ENCODE peak calls at places on chromosomes 12 and 14, in eight cellular contexts. V is sigmoid colon, Y is A549, J is vagina, P is tibial nerve, S is HCT116, T is thyroid gland, M is stomach. Q is an unnamed sample.

GRCh38 chr12:78885466-78885865 is 20.9 kb downstream of the SYT1 start:
- DNase-seq in J (no peak), V (no peak), T (no peak), P (no peak), S (no peak), M (no peak), Y (no peak), Q (no peak)

GRCh38 chr12:102227954-102228353 is 30.3 kb upstream of the PMCH start:
- DNase-seq in P (no peak), M (no peak), J (no peak), T (no peak), V (no peak), Y (no peak), S (no peak), Q (no peak)

GRCh38 chr14:89922549-89922907 is 32.0 kb downstream of the EFCAB11 start:
- DNase-seq in M (no peak), J (no peak), V (no peak), Y (no peak), T (no peak), P (no peak), S (no peak), Q (no peak)

GRCh38 chr14:28703482-28703881 is 63.1 kb upstream of the FOXG1 start:
- DNase-seq in V (no peak), P (no peak), Y (no peak), J (no peak), T (no peak), S (no peak), M (no peak), Q (no peak)

GRCh38 chr12:6332459-6332858 is 9.4 kb downstream of the TNFRSF1A start:
- DNase-seq in S (no peak), P (no peak), M (no peak), V (no peak), T (no peak), Y (peak; percentile 93), J (no peak), Q (no peak)

GRCh38 chr14:68924392-68925158 is 54.5 kb downstream of the ACTN1 start:
- DNase-seq in Y (no peak), J (no peak), P (no peak), M (no peak), S (no peak), T (no peak), V (peak; percentile 90), Q (no peak)

GRCh38 chr12:52323001-52323400 is 1.8 kb upstream of the KRT83 start:
- DNase-seq in J (no peak), S (no peak), T (no peak), P (no peak), Y (no peak), M (no peak), V (no peak), Q (peak; percentile 44)

GRCh38 chr12:12468575-12468974 is 94.1 kb downstream of the DUSP16 start:
- DNase-seq in M (no peak), T (no peak), V (no peak), Y (no peak), S (no peak), P (no peak), J (no peak), Q (no peak)

GRCh38 chr14:66066991-66067788 is 419.0 kb upstream of the CCDC196 start:
- DNase-seq in V (no peak), T (no peak), Y (no peak), P (no peak), S (no peak), M (no peak), J (no peak), Q (no peak)

GRCh38 chr12:71014180-71014785 is 93.7 kb upstream of the PTPRR start:
- DNase-seq in P (no peak), V (no peak), S (peak; percentile 51), J (no peak), Y (peak; percentile 46), M (no peak), T (no peak), Q (no peak)

GRCh38 chr14:46580941-46581671 is 70.5 kb downstream of the RPL10L start:
- DNase-seq in J (no peak), Y (peak; percentile 67), S (peak; percentile 31), V (no peak), T (no peak), P (no peak), M (no peak), Q (no peak)

GRCh38 chr14:100679707-100680438 is 46.8 kb upstream of the DLK1 start:
- DNase-seq in V (peak; percentile 86), T (no peak), M (no peak), Y (no peak), J (peak; percentile 93), S (no peak), P (peak; percentile 33), Q (peak; percentile 84)

GRCh38 chr12:86261606-86262005 is 5.4 kb upstream of the MGAT4C start:
- DNase-seq in Y (no peak), S (no peak), M (no peak), J (no peak), P (no peak), T (no peak), V (no peak), Q (no peak)

GRCh38 chr12:2970744-2971143 is 11.5 kb downstream of the TEAD4 start:
- DNase-seq in Y (peak; percentile 50), T (no peak), V (no peak), S (no peak), J (no peak), P (no peak), M (no peak), Q (no peak)

GRCh38 chr12:40691913-40692616 is at the start of gene CNTN1:
- DNase-seq in M (no peak), P (peak; percentile 48), Y (peak; percentile 93), V (peak; percentile 83), S (peak; percentile 36), J (peak; percentile 90), T (no peak), Q (peak; percentile 69)

GRCh38 chr12:1820191-1820599 is at the start of gene LRTM2:
- DNase-seq in P (no peak), T (no peak), S (no peak), M (no peak), V (no peak), J (no peak), Y (no peak), Q (no peak)

GRCh38 chr12:94795520-94795919 is 145.2 kb upstream of the TMCC3 start:
- DNase-seq in T (peak; percentile 44), Y (peak; percentile 42), V (no peak), P (no peak), S (peak; percentile 63), J (no peak), M (no peak), Q (no peak)

GRCh38 chr12:51814311-51815088 is 34.0 kb downstream of the FIGNL2 start:
- DNase-seq in T (peak; percentile 69), M (peak; percentile 75), P (peak; percentile 59), Y (peak; percentile 82), V (peak; percentile 79), J (no peak), S (no peak), Q (peak; percentile 95)

GRCh38 chr14:65356327-65356836 is 56.1 kb upstream of the FUT8 start:
- DNase-seq in Y (peak; percentile 47), J (no peak), T (no peak), P (no peak), V (no peak), M (peak; percentile 72), S (peak; percentile 98), Q (no peak)

GRCh38 chr14:24117179-24117578 is 2.4 kb upstream of the NRL start:
- DNase-seq in Y (no peak), V (no peak), J (no peak), T (no peak), S (no peak), P (no peak), M (no peak), Q (peak; percentile 69)

GRCh38 chr14:51155331-51155730 is 60.4 kb upstream of the TRIM9 start:
- DNase-seq in M (no peak), V (no peak), T (no peak), P (no peak), S (no peak), Y (no peak), J (no peak), Q (no peak)

GRCh38 chr14:51160871-51161270 is 66.0 kb upstream of the TRIM9 start:
- DNase-seq in P (no peak), M (no peak), Y (no peak), S (no peak), T (no peak), J (no peak), V (no peak), Q (no peak)

DNA sequence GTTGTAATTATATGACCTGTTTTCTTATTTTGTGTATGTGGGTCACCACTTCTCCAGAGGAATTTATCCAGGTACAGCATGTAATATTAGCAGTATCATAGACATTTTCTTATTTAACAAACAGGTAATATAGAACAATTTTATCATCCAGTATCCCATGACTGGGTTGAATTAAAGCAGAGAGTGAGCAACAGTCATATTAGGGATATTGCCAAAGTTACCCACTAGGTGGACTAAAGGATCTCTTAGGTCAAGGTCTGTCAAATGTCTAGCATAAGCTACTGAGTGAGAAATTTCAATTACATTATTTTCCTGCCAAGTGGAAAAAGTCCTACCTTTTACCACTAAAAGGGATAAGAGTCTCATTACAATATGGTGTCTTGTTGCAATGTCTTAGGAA is 62.1 kb upstream of the TRIM9 start:
- DNase-seq in Y (peak; percentile 30), S (peak; percentile 16), V (no peak), P (no peak), T (no peak), J (no peak), M (no peak), Q (no peak)
- TF ChIP-seq CTCF in Y (peak; percentile 42), S (peak; percentile 54), V (no peak), P (no peak), T (no peak), J (no peak), M (no peak), Q (no peak)

GRCh38 chr14:79150226-79150625 is 980.1 kb downstream of the NRXN3 start:
- DNase-seq in T (no peak), Y (no peak), M (no peak), V (no peak), P (no peak), J (no peak), S (no peak), Q (no peak)

DNA sequence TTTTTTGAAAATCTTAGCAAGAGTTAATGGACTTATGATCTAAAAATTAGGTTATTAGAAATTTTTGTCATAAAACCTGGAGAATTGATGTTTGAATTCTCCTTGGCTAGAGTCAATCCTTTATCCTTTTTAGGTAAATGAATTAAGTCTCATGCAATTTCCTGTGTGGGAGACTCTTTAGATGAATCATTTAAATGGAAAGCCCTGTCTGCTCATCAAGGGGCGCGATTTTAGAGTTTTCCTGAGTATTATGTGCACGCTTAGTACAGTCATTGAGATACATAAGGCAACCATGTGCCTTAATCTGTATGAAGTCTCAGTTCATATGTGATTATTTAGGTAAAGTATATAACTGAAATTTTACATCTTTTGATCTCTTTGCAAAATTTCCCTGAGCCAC is 974.7 kb downstream of the NRXN3 start:
- DNase-seq in S (no peak), T (no peak), P (no peak), Y (no peak), V (no peak), M (no peak), J (no peak), Q (no peak)
- TF ChIP-seq POLR2A in S (no peak), T (no peak), P (no peak), Y (no peak), V (no peak), M (no peak), J (no peak), Q (no peak)

GRCh38 chr12:81085832-81086231 is 8.0 kb downstream of the ACSS3 start:
- DNase-seq in P (no peak), Y (no peak), M (no peak), T (no peak), S (no peak), J (no peak), V (no peak), Q (no peak)
- H3K4me3 ChIP-seq in P (no peak overlapping the region), Y (no peak overlapping the region), M (no peak overlapping the region), T (no peak overlapping the region), S (no peak overlapping the region), J (no peak overlapping the region), V (no peak overlapping the region), Q (no peak overlapping the region)

GRCh38 chr12:59596232-59597143 is 659 bp downstream of the SLC16A7 start:
- DNase-seq in M (peak; percentile 82), P (peak; percentile 67), Y (peak; percentile 9), V (peak; percentile 93), S (peak; percentile 41), T (peak; percentile 80), J (peak; percentile 92), Q (peak; percentile 96)
- TF ChIP-seq CTCF in M (no peak), P (no peak), Y (no peak), V (no peak), S (no peak), T (no peak), J (no peak), Q (no peak)